ENCODE peak calls at places on chromosomes 16 and 17, in seven cellular contexts. Z is fibroblast of lung, Y is thoracic aorta, S is dorsolateral prefrontal cortex, P is uterus, D is heart right ventricle, F is mammary epithelial cell. K is an unnamed sample.

GRCh38 chr17:7478276-7479138 is 924 bp downstream of the ZBTB4 start:
- DNase-seq in Z (peak), Y (no peak), S (peak), P (peak), D (peak), F (no peak), K (no peak)

GRCh38 chr17:49850772-49851386 is 3.0 kb upstream of the TAC4 start:
- DNase-seq in Z (no peak), Y (no peak), S (no peak), P (no peak), D (no peak), F (no peak), K (no peak)

GRCh38 chr17:76725580-76726230 is 701 bp downstream of the JMJD6 start:
- DNase-seq in Z (no peak), Y (peak), S (no peak), P (peak), D (peak), F (peak), K (no peak)

GRCh38 chr17:9467518-9467917 is 108.1 kb downstream of the STX8 start:
- DNase-seq in Z (no peak), Y (no peak), S (no peak), P (no peak), D (no peak), F (no peak), K (no peak)

GRCh38 chr17:58184308-58184985 is 8.1 kb upstream of the EPX start:
- DNase-seq in Z (peak), Y (no peak), S (no peak), P (no peak), D (no peak), F (peak), K (peak)

GRCh38 chr16:50603206-50604064 is 55.2 kb downstream of the NKD1 start:
- DNase-seq in Z (peak), Y (peak), S (no peak), P (peak), D (no peak), F (peak), K (peak)

GRCh38 chr17:75250009-75250471 is 11.4 kb downstream of the GGA3 start:
- DNase-seq in Z (no peak), Y (no peak), S (no peak), P (no peak), D (no peak), F (no peak), K (peak)

GRCh38 chr16:86298166-86299131 is 211.9 kb upstream of the FOXF1 start:
- DNase-seq in Z (peak), Y (no peak), S (no peak), P (peak), D (no peak), F (no peak), K (no peak)

GRCh38 chr16:80577485-80578280 is 36.9 kb downstream of the DYNLRB2 start:
- DNase-seq in Z (no peak), Y (no peak), S (no peak), P (no peak), D (no peak), F (no peak), K (no peak)

GRCh38 chr16:28192811-28193529 is 18.8 kb downstream of the XPO6 start:
- DNase-seq in Z (no peak), Y (no peak), S (no peak), P (no peak), D (no peak), F (no peak), K (no peak)

GRCh38 chr17:48215583-48216139 is 108.1 kb downstream of the SNX11 start:
- DNase-seq in Z (peak), Y (no peak), S (no peak), P (no peak), D (no peak), F (peak), K (peak)

GRCh38 chr16:13093676-13094075 is 192.3 kb downstream of the SHISA9 start:
- DNase-seq in Z (no peak), Y (no peak), S (no peak), P (no peak), D (no peak), F (no peak), K (no peak)

GRCh38 chr16:55655709-55656694 is at the start of gene SLC6A2:
- DNase-seq in Z (no peak), Y (no peak), S (no peak), P (no peak), D (no peak), F (peak), K (no peak)

GRCh38 chr16:49608095-49608494 is 234.5 kb downstream of the C16orf78 start:
- DNase-seq in Z (no peak), Y (no peak), S (no peak), P (no peak), D (no peak), F (no peak), K (no peak)

GRCh38 chr16:70432304-70432799 is 6.5 kb downstream of the ST3GAL2 start:
- DNase-seq in Z (no peak), Y (no peak), S (no peak), P (no peak), D (no peak), F (no peak), K (no peak)

GRCh38 chr16:85899444-85899843 is 482 bp downstream of the IRF8 start:
- DNase-seq in Z (no peak), Y (no peak), S (no peak), P (no peak), D (no peak), F (no peak), K (no peak)

GRCh38 chr17:55242481-55242880 is 22.3 kb upstream of the HLF start:
- DNase-seq in Z (no peak), Y (no peak), S (no peak), P (no peak), D (no peak), F (no peak), K (no peak)

GRCh38 chr17:37483311-37484039 is 6.2 kb upstream of the DUSP14 start:
- DNase-seq in Z (peak), Y (no peak), S (no peak), P (peak), D (peak), F (no peak), K (peak)

GRCh38 chr17:83064021-83064731 is 15.2 kb upstream of the METRNL start:
- DNase-seq in Z (no peak), Y (no peak), S (no peak), P (peak), D (no peak), F (no peak), K (no peak)

DNA sequence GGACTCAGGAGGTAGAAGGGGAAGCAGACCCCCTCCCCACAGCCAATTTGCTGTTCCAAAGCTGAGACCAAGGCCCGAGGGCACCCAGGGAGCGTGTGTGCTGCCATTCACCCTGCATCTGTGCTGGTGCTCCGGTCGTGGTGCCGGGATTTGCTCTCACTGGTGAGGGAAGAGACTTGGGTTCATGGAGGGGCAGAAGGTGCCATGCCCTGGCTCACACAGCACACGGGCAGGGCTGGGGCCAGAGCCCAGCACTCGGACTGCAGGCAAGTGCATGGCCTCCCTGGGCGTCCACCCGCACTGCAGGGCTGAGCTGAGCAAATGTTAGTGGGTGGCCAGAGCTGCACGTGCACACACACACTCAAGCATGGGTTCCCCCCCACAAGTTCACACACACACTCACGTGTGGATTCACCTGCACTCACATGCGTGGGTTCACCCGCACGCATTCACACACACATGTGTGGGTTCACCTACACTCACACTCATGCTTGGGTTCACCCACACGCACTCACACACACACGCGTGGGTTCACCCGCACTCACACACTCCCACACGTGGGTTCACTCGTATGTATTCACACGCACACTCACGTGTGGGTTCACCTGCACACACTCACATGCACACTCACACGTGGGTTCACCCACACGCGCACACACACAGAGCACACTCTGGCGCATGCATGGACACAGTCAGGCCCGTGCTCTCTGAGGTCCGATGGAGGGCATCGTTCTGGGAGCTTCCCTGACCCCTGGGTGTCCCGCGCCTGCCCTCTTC is 57.0 kb upstream of the CBFA2T3 start:
- DNase-seq in Z (no peak), Y (no peak), S (no peak), P (no peak), D (no peak), F (no peak), K (no peak)
- H3K4me3 ChIP-seq in Z (no peak), Y (no peak), S (no peak), P (no peak), D (no peak), F (no peak), K (no peak)

GRCh38 chr17:35171834-35172233 is 22.4 kb downstream of the SLC35G3 start:
- DNase-seq in Z (peak), Y (no peak), S (no peak), P (no peak), D (no peak), F (peak), K (no peak)
- H3K27ac ChIP-seq in Z (no peak), Y (no peak), S (no peak), P (no peak), D (no peak), F (no peak), K (no peak)

GRCh38 chr17:45172541-45173286 is 11.0 kb downstream of the HEXIM2 start:
- DNase-seq in Z (peak), Y (peak), S (peak), P (peak), D (peak), F (peak), K (peak)

GRCh38 chr17:45170976-45171337 is 9.3 kb downstream of the HEXIM2 start:
- DNase-seq in Z (peak), Y (peak), S (no peak), P (peak), D (peak), F (peak), K (peak)

GRCh38 chr17:45170280-45170975 is 8.8 kb downstream of the HEXIM2 start:
- DNase-seq in Z (no peak), Y (no peak), S (no peak), P (no peak), D (no peak), F (no peak), K (no peak)

GRCh38 chr17:45172232-45172540 is 10.5 kb downstream of the HEXIM2 start:
- DNase-seq in Z (no peak), Y (no peak), S (no peak), P (no peak), D (no peak), F (no peak), K (no peak)

GRCh38 chr17:45171338-45172231 is 9.9 kb downstream of the HEXIM2 start:
- DNase-seq in Z (peak), Y (no peak), S (no peak), P (peak), D (peak), F (peak), K (no peak)
- TF ChIP-seq CTCF in Z (no peak), Y (no peak), S (no peak), P (no peak), D (no peak), F (no peak), K (no peak)

GRCh38 chr17:67123692-67124091 is 79.3 kb downstream of the CACNG1 start:
- DNase-seq in Z (no peak), Y (no peak), S (no peak), P (no peak), D (no peak), F (no peak), K (no peak)

GRCh38 chr17:67119102-67119501 is 74.7 kb downstream of the CACNG1 start:
- DNase-seq in Z (no peak), Y (no peak), S (no peak), P (no peak), D (no peak), F (no peak), K (no peak)

GRCh38 chr17:67124469-67125148 is 80.3 kb downstream of the CACNG1 start:
- DNase-seq in Z (no peak), Y (no peak), S (no peak), P (no peak), D (no peak), F (no peak), K (no peak)

GRCh38 chr17:67125417-67125816 is 81.1 kb downstream of the CACNG1 start:
- DNase-seq in Z (no peak), Y (no peak), S (no peak), P (no peak), D (no peak), F (no peak), K (no peak)

DNA sequence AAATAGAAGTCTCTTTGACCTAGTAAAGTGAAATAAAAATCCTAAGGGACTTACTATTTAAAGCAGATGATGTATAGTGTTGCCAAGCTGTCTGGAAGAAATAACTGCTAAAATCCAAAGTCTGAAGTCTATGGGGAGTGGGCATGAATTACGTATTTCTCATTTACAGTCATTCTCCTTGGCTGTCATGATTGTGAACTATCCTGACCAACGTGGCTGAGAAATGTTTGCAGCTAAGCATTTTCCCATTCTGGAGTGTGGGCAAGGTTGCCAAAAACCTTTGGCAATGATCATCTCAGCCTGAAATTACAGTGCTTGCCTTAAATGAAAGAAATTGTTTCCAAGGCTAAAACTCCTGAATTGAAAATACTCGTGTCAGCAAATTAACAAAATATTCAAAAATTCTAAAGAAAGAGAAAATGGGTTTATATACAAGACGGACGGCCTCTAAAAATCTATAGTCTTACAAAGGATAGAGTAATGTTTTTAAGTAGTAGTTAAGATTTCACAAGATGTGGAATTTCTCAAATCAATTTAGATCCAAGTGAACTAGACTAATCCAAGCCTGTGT is 77.0 kb downstream of the CACNG1 start:
- DNase-seq in Z (peak), Y (no peak), S (no peak), P (no peak), D (peak), F (no peak), K (no peak)
- H3K4me3 ChIP-seq in Z (no peak), Y (no peak), S (no peak), P (no peak), D (no peak), F (no peak), K (no peak)

GRCh38 chr16:3520861-3521260 is 20.1 kb downstream of the CLUAP1 start:
- DNase-seq in Z (no peak), Y (no peak), S (no peak), P (peak), D (no peak), F (no peak), K (no peak)
- H3K27ac ChIP-seq in Z (no peak), Y (peak), S (no peak), P (peak), D (no peak), F (no peak), K (no peak)

GRCh38 chr17:17780941-17781590 is 55.7 kb downstream of the SREBF1 start:
- DNase-seq in Z (peak), Y (no peak), S (no peak), P (peak), D (peak), F (no peak), K (peak)
- TF ChIP-seq CTCF in Z (peak), Y (peak), S (no peak), P (peak), D (no peak), F (peak), K (peak)

GRCh38 chr16:349211-349610 is 3.3 kb downstream of the AXIN1 start:
- DNase-seq in Z (no peak), Y (no peak), S (no peak), P (no peak), D (no peak), F (no peak), K (no peak)
- H3K4me3 ChIP-seq in Z (no peak), Y (no peak), S (no peak), P (no peak), D (no peak), F (no peak), K (no peak)

GRCh38 chr17:65101371-65101770 is 35.8 kb upstream of the RGS9 start:
- DNase-seq in Z (no peak), Y (no peak), S (no peak), P (no peak), D (no peak), F (no peak), K (no peak)

GRCh38 chr17:65100316-65101140 is 36.6 kb upstream of the RGS9 start:
- DNase-seq in Z (peak), Y (peak), S (peak), P (peak), D (peak), F (peak), K (no peak)

GRCh38 chr17:65097110-65097509 is 40.1 kb upstream of the RGS9 start:
- DNase-seq in Z (no peak), Y (no peak), S (no peak), P (no peak), D (no peak), F (no peak), K (no peak)

GRCh38 chr17:65099941-65100315 is 37.2 kb upstream of the RGS9 start:
- DNase-seq in Z (peak), Y (peak), S (no peak), P (no peak), D (no peak), F (peak), K (peak)

DNA sequence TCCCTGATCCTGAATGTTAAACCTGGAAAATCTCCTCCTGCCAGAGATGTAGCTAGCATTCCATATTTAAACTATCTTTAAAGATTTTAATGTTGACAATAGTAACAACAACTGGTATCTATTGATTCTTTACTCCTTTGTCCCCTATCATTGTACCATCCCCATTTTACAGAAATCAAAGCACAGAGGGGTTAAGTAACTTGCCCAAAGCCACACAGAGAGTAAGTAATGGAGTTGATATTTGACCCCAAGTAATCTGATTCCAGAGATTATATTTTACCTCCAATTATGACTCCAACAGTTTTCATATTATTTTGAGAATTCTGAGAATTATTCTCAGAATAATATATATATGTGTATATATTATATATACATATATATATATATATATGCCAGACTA is 37.7 kb upstream of the RGS9 start:
- DNase-seq in Z (no peak), Y (no peak), S (no peak), P (no peak), D (no peak), F (no peak), K (no peak)
- H3K27ac ChIP-seq in Z (no peak), Y (no peak), S (no peak), P (no peak), D (no peak), F (no peak), K (no peak)

GRCh38 chr17:44119798-44120197 is 3.6 kb downstream of the HDAC5 start:
- DNase-seq in Z (no peak), Y (no peak), S (no peak), P (no peak), D (no peak), F (no peak), K (no peak)
- TF ChIP-seq CTCF in Z (no peak), Y (no peak), S (no peak), P (no peak), D (no peak), F (no peak), K (no peak)

DNA sequence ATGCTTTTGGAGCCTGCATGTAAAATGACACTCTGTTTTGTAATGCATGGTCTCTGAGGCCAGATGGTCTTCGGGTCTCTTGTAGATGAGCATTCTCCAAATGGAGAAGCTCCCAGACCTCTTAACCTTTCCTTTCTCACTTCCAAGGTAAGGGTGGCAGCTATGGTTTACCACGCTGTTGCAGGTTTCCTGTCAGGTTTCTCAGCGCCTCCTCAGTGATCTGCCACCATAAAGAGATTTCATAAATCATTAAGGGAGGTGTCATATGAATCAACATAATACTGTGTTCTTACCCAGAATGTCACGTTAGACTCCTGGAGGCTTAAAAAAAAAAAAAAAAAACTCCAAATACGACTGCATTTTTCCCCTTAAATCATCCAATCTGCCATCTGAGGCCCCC is 787.4 kb upstream of the EEF2KMT start:
- DNase-seq in Z (no peak), Y (no peak), S (no peak), P (no peak), D (no peak), F (no peak), K (no peak)
- H3K4me3 ChIP-seq in Z (no peak), Y (no peak), S (no peak), P (no peak), D (no peak), F (no peak), K (no peak)

K was measured in brain microvascular endothelial cell.